ENCODE peak calls at places on chromosomes 4 and X, in eight cellular contexts. Q is COR-L47, F is NCI-H69, R is neural crest cell, U is MCF 10A, M is colonic mucosa, Z is LoVo, W is G401. S is an unnamed sample.

GRCh38 chrX:110806145-110806544 is 10.5 kb upstream of the CHRDL1 start:
- DNase-seq in Q (no peak), F (no peak), R (no peak), U (peak), M (no peak), Z (no peak), W (no peak), S (no peak)

GRCh38 chrX:40031861-40032422 is 65.8 kb downstream of the BCOR start:
- DNase-seq in Q (no peak), F (no peak), R (no peak), U (no peak), M (no peak), Z (no peak), W (no peak), S (no peak)

GRCh38 chr4:5014007-5014682 is 5.1 kb downstream of the CYTL1 start:
- DNase-seq in Q (no peak), F (no peak), R (no peak), U (no peak), M (no peak), Z (no peak), W (no peak), S (no peak)

GRCh38 chrX:74293343-74293946 is 10.5 kb upstream of the ZCCHC13 start:
- DNase-seq in Q (peak), F (peak), R (peak), U (peak), M (peak), Z (peak), W (peak), S (peak)

GRCh38 chr4:101346312-101346561 is 1.1 kb downstream of the PPP3CA start:
- DNase-seq in Q (no peak), F (no peak), R (no peak), U (no peak), M (peak), Z (no peak), W (no peak), S (no peak)

GRCh38 chr4:95431678-95432077 is 117.1 kb downstream of the UNC5C start:
- DNase-seq in Q (no peak), F (peak), R (no peak), U (no peak), M (no peak), Z (no peak), W (no peak), S (no peak)

GRCh38 chr4:23774932-23775331 is 114.9 kb downstream of the PPARGC1A start:
- DNase-seq in Q (no peak), F (no peak), R (no peak), U (no peak), M (no peak), Z (no peak), W (no peak), S (no peak)

GRCh38 chr4:123505457-123506310 is 109.1 kb downstream of the SPRY1 start:
- DNase-seq in Q (peak), F (peak), R (peak), U (no peak), M (peak), Z (peak), W (peak), S (peak)

GRCh38 chr4:152460488-152460887 is 75.4 kb downstream of the FBXW7 start:
- DNase-seq in Q (no peak), F (peak), R (no peak), U (peak), M (no peak), Z (no peak), W (no peak), S (peak)

GRCh38 chr4:87209696-87210095 is 10.7 kb downstream of the KLHL8 start:
- DNase-seq in Q (no peak), F (no peak), R (no peak), U (peak), M (no peak), Z (no peak), W (no peak), S (no peak)

GRCh38 chr4:69881173-69881773 is 21.3 kb upstream of the SULT1E1 start:
- DNase-seq in Q (peak), F (peak), R (no peak), U (peak), M (peak), Z (peak), W (peak), S (peak)

GRCh38 chr4:134634301-134634700 is 432.7 kb upstream of the PABPC4L start:
- DNase-seq in Q (no peak), F (peak), R (no peak), U (no peak), M (no peak), Z (no peak), W (no peak), S (peak)